ENCODE peak calls at places on chromosomes 1 and 21, in seven cellular contexts. One of them, this sample, is unnamed.

GRCh38 chr1:55682198-55682597 is 467.0 kb upstream of the USP24 start:
- DNase-seq in GM12878: no peak
- DNase-seq in A549: no peak
- DNase-seq in K562: no peak
- DNase-seq in HepG2: no peak
- DNase-seq in SK-N-SH: no peak
- DNase-seq in H1: no peak
- DNase-seq in this sample: peak

GRCh38 chr1:8004803-8005573 is 21.1 kb downstream of the ERRFI1 start:
- DNase-seq in A549: peak
- DNase-seq in K562: peak
- DNase-seq in SK-N-SH: peak
- DNase-seq in HepG2: peak
- DNase-seq in GM12878: no peak
- DNase-seq in H1: no peak
- DNase-seq in this sample: peak

GRCh38 chr1:17550684-17551584 is 11.4 kb downstream of the ARHGEF10L start:
- DNase-seq in HepG2: no peak
- DNase-seq in A549: no peak
- DNase-seq in SK-N-SH: no peak
- DNase-seq in K562: no peak
- DNase-seq in GM12878: no peak
- DNase-seq in H1: no peak
- DNase-seq in this sample: peak

GRCh38 chr1:109895720-109896504 is 14.7 kb upstream of the CSF1 start:
- DNase-seq in GM12878: no peak
- DNase-seq in SK-N-SH: no peak
- DNase-seq in H1: no peak
- DNase-seq in K562: peak
- DNase-seq in A549: no peak
- DNase-seq in HepG2: peak
- DNase-seq in this sample: peak

GRCh38 chr1:67624680-67625079 is 60.3 kb upstream of the GADD45A start:
- DNase-seq in K562: no peak
- DNase-seq in GM12878: no peak
- DNase-seq in SK-N-SH: no peak
- DNase-seq in H1: peak
- DNase-seq in HepG2: no peak
- DNase-seq in A549: no peak
- DNase-seq in this sample: no peak

GRCh38 chr1:68136187-68136586 is 85.8 kb upstream of the DIRAS3 start:
- DNase-seq in A549: no peak
- DNase-seq in GM12878: no peak
- DNase-seq in SK-N-SH: no peak
- DNase-seq in HepG2: no peak
- DNase-seq in K562: no peak
- DNase-seq in H1: no peak
- DNase-seq in this sample: peak

GRCh38 chr1:30735668-30736498 is 12.5 kb upstream of the MATN1 start:
- DNase-seq in SK-N-SH: no peak
- DNase-seq in GM12878: no peak
- DNase-seq in K562: no peak
- DNase-seq in HepG2: no peak
- DNase-seq in A549: no peak
- DNase-seq in H1: no peak
- DNase-seq in this sample: no peak

GRCh38 chr1:94358630-94359599 is 59.3 kb upstream of the ABCD3 start:
- DNase-seq in A549: no peak
- DNase-seq in GM12878: no peak
- DNase-seq in K562: no peak
- DNase-seq in SK-N-SH: peak
- DNase-seq in H1: no peak
- DNase-seq in HepG2: no peak
- DNase-seq in this sample: no peak

GRCh38 chr1:199132006-199132405 is 493.2 kb downstream of the PTPRC start:
- DNase-seq in SK-N-SH: no peak
- DNase-seq in K562: no peak
- DNase-seq in H1: no peak
- DNase-seq in GM12878: no peak
- DNase-seq in HepG2: no peak
- DNase-seq in A549: no peak
- DNase-seq in this sample: no peak

GRCh38 chr1:78277253-78277652 is 213.5 kb upstream of the PTGFR start:
- DNase-seq in K562: no peak
- DNase-seq in GM12878: no peak
- DNase-seq in H1: no peak
- DNase-seq in A549: no peak
- DNase-seq in HepG2: no peak
- DNase-seq in SK-N-SH: no peak
- DNase-seq in this sample: peak

GRCh38 chr21:29360799-29361765 is 62.4 kb downstream of the BACH1 start:
- DNase-seq in K562: no peak
- DNase-seq in HepG2: no peak
- DNase-seq in A549: no peak
- DNase-seq in SK-N-SH: no peak
- DNase-seq in GM12878: no peak
- DNase-seq in H1: no peak
- DNase-seq in this sample: peak

GRCh38 chr1:63777286-63777685 is 3.5 kb downstream of the ROR1 start:
- DNase-seq in H1: no peak
- DNase-seq in SK-N-SH: no peak
- DNase-seq in HepG2: no peak
- DNase-seq in K562: no peak
- DNase-seq in A549: no peak
- DNase-seq in GM12878: no peak
- DNase-seq in this sample: no peak

GRCh38 chr1:183030053-183030452 is 6.8 kb downstream of the LAMC1 start:
- DNase-seq in GM12878: no peak
- DNase-seq in H1: no peak
- DNase-seq in HepG2: peak
- DNase-seq in A549: no peak
- DNase-seq in SK-N-SH: no peak
- DNase-seq in K562: no peak
- DNase-seq in this sample: no peak

GRCh38 chr1:22643928-22644327 is 495 bp downstream of the C1QC start:
- DNase-seq in HepG2: no peak
- DNase-seq in GM12878: no peak
- DNase-seq in A549: no peak
- DNase-seq in SK-N-SH: no peak
- DNase-seq in K562: no peak
- DNase-seq in H1: no peak
- DNase-seq in this sample: no peak

GRCh38 chr1:22641247-22641646 is 2.2 kb upstream of the C1QC start:
- DNase-seq in HepG2: no peak
- DNase-seq in SK-N-SH: no peak
- DNase-seq in H1: no peak
- DNase-seq in A549: no peak
- DNase-seq in K562: no peak
- DNase-seq in GM12878: no peak
- DNase-seq in this sample: no peak

GRCh38 chr1:22643381-22643780 is at the start of gene C1QC:
- DNase-seq in HepG2: no peak
- DNase-seq in K562: no peak
- DNase-seq in H1: no peak
- DNase-seq in SK-N-SH: no peak
- DNase-seq in A549: no peak
- DNase-seq in GM12878: no peak
- DNase-seq in this sample: no peak

GRCh38 chr1:22639286-22639685 is 2.9 kb downstream of the C1QA start:
- DNase-seq in A549: no peak
- DNase-seq in SK-N-SH: no peak
- DNase-seq in HepG2: no peak
- DNase-seq in H1: peak
- DNase-seq in GM12878: no peak
- DNase-seq in K562: peak
- DNase-seq in this sample: peak

DNA sequence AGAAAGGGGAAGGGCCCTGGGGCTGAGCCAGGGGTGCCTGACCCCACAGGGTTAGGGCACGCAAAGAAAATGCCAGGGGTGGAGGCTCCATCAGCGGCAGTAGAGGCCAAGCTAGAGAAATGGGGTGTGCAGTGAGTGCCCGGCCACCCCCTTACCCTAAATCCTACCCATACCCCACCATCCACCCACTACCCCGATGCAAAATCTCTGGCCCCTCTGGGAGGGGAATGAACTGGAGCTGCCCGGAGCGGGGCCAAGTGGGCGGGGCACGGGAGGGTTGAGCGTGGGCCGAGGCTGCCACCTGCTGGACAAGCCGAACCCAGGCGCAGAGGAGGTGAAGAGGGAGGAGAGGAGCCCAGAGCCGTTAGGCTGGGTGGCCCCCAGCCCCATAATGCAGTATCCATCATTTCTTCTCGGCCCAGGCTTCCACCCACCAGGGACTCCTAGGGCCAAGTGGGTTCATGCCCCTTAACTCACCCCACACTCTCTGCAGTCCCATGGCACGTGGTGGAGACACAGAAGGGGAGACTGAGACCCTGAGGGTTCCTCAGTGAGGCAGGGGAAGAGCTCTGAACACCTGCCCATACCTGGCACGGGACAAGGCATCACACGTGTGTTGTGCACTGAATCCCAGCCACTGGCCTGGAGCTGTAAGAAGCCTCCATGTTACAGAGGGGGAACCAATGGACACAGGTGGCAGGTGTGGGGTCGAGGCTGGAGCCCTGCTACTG is 1.4 kb upstream of the C1QC start:
- DNase-seq in HepG2: peak
- DNase-seq in GM12878: no peak
- DNase-seq in K562: peak
- DNase-seq in A549: peak
- DNase-seq in H1: peak
- DNase-seq in SK-N-SH: peak
- DNase-seq in this sample: peak
- TF ChIP-seq RFX5 in HepG2: no peak
- TF ChIP-seq RFX5 in GM12878: no peak
- TF ChIP-seq RFX5 in K562: no peak
- TF ChIP-seq RFX5 in A549: no peak
- TF ChIP-seq RFX5 in H1: no peak
- TF ChIP-seq RFX5 in SK-N-SH: no peak
- TF ChIP-seq RFX5 in this sample: no peak

GRCh38 chr1:28910379-28911125 is 3.8 kb upstream of the EPB41 start:
- DNase-seq in GM12878: no peak
- DNase-seq in HepG2: no peak
- DNase-seq in K562: no peak
- DNase-seq in A549: no peak
- DNase-seq in H1: no peak
- DNase-seq in SK-N-SH: no peak
- DNase-seq in this sample: no peak

GRCh38 chr1:28914228-28915035 is at the start of gene EPB41:
- DNase-seq in H1: peak
- DNase-seq in GM12878: peak
- DNase-seq in HepG2: peak
- DNase-seq in SK-N-SH: peak
- DNase-seq in A549: peak
- DNase-seq in K562: peak
- DNase-seq in this sample: peak

GRCh38 chr1:28913786-28914227 is 562 bp upstream of the EPB41 start:
- DNase-seq in SK-N-SH: no peak
- DNase-seq in A549: no peak
- DNase-seq in HepG2: no peak
- DNase-seq in K562: no peak
- DNase-seq in H1: no peak
- DNase-seq in GM12878: no peak
- DNase-seq in this sample: no peak

GRCh38 chr1:28917757-28918118 is 3.4 kb downstream of the EPB41 start:
- DNase-seq in K562: no peak
- DNase-seq in A549: no peak
- DNase-seq in GM12878: no peak
- DNase-seq in SK-N-SH: no peak
- DNase-seq in H1: no peak
- DNase-seq in HepG2: no peak
- DNase-seq in this sample: no peak

DNA sequence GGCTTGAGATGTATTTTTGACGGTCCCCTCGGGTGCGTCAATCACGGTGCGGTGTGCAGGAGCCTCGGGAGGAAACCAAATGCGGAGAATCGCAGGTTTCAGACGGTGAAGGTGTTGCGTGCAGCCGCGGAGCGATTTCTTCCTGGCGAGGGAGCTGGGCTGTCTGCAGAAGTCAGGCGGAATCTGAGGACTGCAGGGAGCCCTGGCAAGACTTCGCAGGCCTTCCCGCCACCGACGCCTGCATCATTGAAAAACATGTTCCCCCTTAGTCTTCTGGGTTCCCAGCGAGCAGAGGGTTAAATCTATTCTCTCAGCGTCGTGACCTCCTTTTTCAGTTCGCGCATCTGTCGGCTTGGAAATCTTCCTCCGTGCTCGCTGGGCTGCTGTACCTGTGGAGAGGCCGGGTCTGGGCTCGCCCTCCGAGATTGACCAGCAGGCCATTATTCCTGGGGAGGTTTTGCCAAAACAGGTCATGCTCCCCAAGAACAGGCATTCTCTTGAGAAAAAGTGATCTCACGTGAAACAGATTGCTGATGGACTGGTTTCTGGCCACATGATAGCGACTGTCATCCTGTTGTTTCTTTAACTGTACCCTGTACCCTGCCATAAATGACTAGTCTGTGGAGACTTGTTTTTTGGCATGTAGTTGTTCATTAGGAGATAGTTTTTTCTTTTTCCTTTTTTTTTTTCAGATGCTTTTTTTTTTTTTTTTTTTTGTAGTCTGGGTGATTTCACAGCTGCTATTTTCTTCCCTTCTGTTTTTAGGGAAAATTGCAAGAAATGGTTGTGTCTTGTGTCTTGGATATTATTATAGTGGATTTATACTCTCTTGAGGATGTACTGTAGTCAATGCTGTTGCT is 897 bp downstream of the EPB41 start:
- DNase-seq in HepG2: peak
- DNase-seq in SK-N-SH: peak
- DNase-seq in A549: no peak
- DNase-seq in H1: peak
- DNase-seq in GM12878: no peak
- DNase-seq in K562: peak
- DNase-seq in this sample: peak
- TF ChIP-seq RFX5 in HepG2: no peak
- TF ChIP-seq RFX5 in SK-N-SH: no peak
- TF ChIP-seq RFX5 in A549: no peak
- TF ChIP-seq RFX5 in H1: no peak
- TF ChIP-seq RFX5 in GM12878: no peak
- TF ChIP-seq RFX5 in K562: no peak
- TF ChIP-seq RFX5 in this sample: no peak

GRCh38 chr1:225882008-225882698 is at the start of gene TMEM63A:
- DNase-seq in SK-N-SH: peak
- DNase-seq in A549: peak
- DNase-seq in H1: peak
- DNase-seq in HepG2: peak
- DNase-seq in GM12878: peak
- DNase-seq in K562: peak
- DNase-seq in this sample: peak
- TF ChIP-seq RFX5 in SK-N-SH: no peak
- TF ChIP-seq RFX5 in A549: no peak
- TF ChIP-seq RFX5 in H1: no peak
- TF ChIP-seq RFX5 in HepG2: no peak
- TF ChIP-seq RFX5 in GM12878: no peak
- TF ChIP-seq RFX5 in K562: no peak
- TF ChIP-seq RFX5 in this sample: no peak

DNA sequence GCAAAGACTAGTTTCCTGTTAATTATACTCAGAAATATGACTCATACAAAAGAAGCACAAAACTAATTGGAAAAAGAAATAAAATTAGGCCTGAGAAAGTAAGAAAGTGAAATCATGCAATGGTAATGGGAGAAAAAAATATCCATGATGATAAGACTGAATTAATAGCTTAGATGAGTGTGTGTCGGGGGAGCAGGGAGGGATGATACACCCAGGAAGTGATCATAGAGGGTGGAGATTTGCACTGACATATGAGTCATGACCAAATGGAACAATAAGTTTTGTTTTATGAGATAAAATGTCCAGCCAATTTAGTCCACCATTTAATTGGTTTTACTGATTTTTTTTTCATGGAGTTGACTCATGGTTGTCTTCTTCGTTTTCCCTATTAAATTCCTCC is 111.6 kb upstream of the KCNJ6 start:
- DNase-seq in K562: peak
- DNase-seq in HepG2: no peak
- DNase-seq in H1: no peak
- DNase-seq in A549: peak
- DNase-seq in GM12878: no peak
- DNase-seq in SK-N-SH: no peak
- DNase-seq in this sample: no peak
- TF ChIP-seq RFX5 in K562: no peak
- TF ChIP-seq RFX5 in HepG2: no peak
- TF ChIP-seq RFX5 in H1: no peak
- TF ChIP-seq RFX5 in A549: no peak
- TF ChIP-seq RFX5 in GM12878: no peak
- TF ChIP-seq RFX5 in SK-N-SH: no peak
- TF ChIP-seq RFX5 in this sample: no peak